ENCODE peak calls at places on chromosomes 4 and X, in nine cellular contexts. W, F, C, K, G, N, S, V and E are unnamed samples. For H3K9me3, the result is how much of the 10 kb centered on the place peaks cover.

GRCh38 chr4:80614319-80614718 is 278.8 kb downstream of the CFAP299 start:
- DNase-seq in G (peak), C (no peak), S (no peak), W (no peak), V (no peak), K (no peak), F (no peak), N (no peak), E (no peak)

GRCh38 chr4:185587444-185588161 is 52.3 kb upstream of the PDLIM3 start:
- DNase-seq in C (peak), N (peak), V (no peak), G (peak), K (no peak), F (peak), W (peak), S (no peak), E (peak)

GRCh38 chrX:47198687-47199080 is 5.1 kb downstream of the UBA1 start:
- DNase-seq in C (no peak), K (no peak), W (no peak), N (no peak), V (no peak), G (no peak), S (no peak), F (peak), E (no peak)

GRCh38 chr4:107736924-107737448 is 17.0 kb upstream of the PAPSS1 start:
- DNase-seq in V (no peak), F (no peak), K (no peak), W (no peak), G (peak), N (peak), C (peak), S (no peak), E (peak)

GRCh38 chr4:34953145-34953799 is 1291.0 kb downstream of the ARAP2 start:
- DNase-seq in G (peak), K (no peak), S (no peak), N (no peak), V (no peak), F (no peak), C (no peak), W (no peak), E (no peak)

GRCh38 chr4:40269133-40269532 is 66.0 kb upstream of the CHRNA9 start:
- DNase-seq in S (no peak), G (no peak), V (no peak), N (no peak), C (no peak), F (no peak), K (no peak), W (no peak), E (no peak)

GRCh38 chr4:104063341-104063740 is 343.6 kb upstream of the TACR3 start:
- DNase-seq in F (no peak), S (no peak), C (no peak), N (no peak), W (no peak), V (no peak), G (no peak), K (no peak), E (no peak)

GRCh38 chr4:53916431-53916889 is 147.9 kb downstream of the CHIC2 start:
- DNase-seq in S (no peak), V (no peak), K (peak), N (no peak), W (no peak), C (no peak), G (no peak), F (no peak), E (no peak)

GRCh38 chr4:14967982-14968381 is 34.3 kb upstream of the CPEB2 start:
- DNase-seq in W (no peak), F (no peak), N (no peak), V (no peak), C (no peak), S (no peak), G (no peak), K (no peak), E (peak)

GRCh38 chrX:136906921-136907510 is 26.5 kb upstream of the RBMX start:
- DNase-seq in F (no peak), S (no peak), K (no peak), G (no peak), W (peak), N (no peak), V (no peak), C (no peak), E (no peak)

GRCh38 chr4:78480286-78480685 is 71.3 kb upstream of the ANXA3 start:
- DNase-seq in W (no peak), C (no peak), S (no peak), G (no peak), N (no peak), V (no peak), K (no peak), F (no peak), E (no peak)

GRCh38 chrX:24629701-24630100 is 17.4 kb downstream of the PCYT1B start:
- DNase-seq in F (no peak), S (no peak), C (no peak), G (no peak), K (no peak), N (no peak), V (no peak), W (no peak), E (no peak)

GRCh38 chrX:69314436-69315348 is 149.4 kb upstream of the PJA1 start:
- DNase-seq in S (no peak), F (no peak), C (no peak), G (no peak), W (peak), V (no peak), K (no peak), N (no peak), E (no peak)

GRCh38 chrX:143580266-143580665 is 55.6 kb downstream of the SLITRK4 start:
- DNase-seq in C (no peak), W (no peak), V (no peak), G (no peak), K (no peak), F (no peak), N (no peak), S (no peak), E (no peak)

GRCh38 chr4:85210353-85210752 is 243.9 kb upstream of the WDFY3 start:
- DNase-seq in N (no peak), K (no peak), G (no peak), F (no peak), C (no peak), V (no peak), S (no peak), W (no peak), E (no peak)

GRCh38 chrX:154827624-154828408 is 6.6 kb downstream of the SMIM9 start:
- DNase-seq in W (no peak), F (no peak), V (no peak), S (no peak), N (no peak), C (no peak), G (no peak), K (no peak), E (no peak)
- H3K9me3 ChIP-seq in W (under half), F (under half), V (under half), S (under half), N (under half), C (under half), G (under half), K (under half), E (under half)

GRCh38 chr4:113170115-113170817 is 120.8 kb downstream of the ANK2 start:
- DNase-seq in S (no peak), W (no peak), F (no peak), N (no peak), G (no peak), K (no peak), V (no peak), C (no peak), E (no peak)

GRCh38 chr4:113173865-113174264 is 124.4 kb downstream of the ANK2 start:
- DNase-seq in F (no peak), K (no peak), C (no peak), N (no peak), V (no peak), W (no peak), G (no peak), S (no peak), E (no peak)

GRCh38 chr4:113173132-113173531 is 123.7 kb downstream of the ANK2 start:
- DNase-seq in G (no peak), C (no peak), F (no peak), V (no peak), K (no peak), N (no peak), W (no peak), S (no peak), E (no peak)

GRCh38 chr4:113170818-113171468 is 121.5 kb downstream of the ANK2 start:
- DNase-seq in W (no peak), G (no peak), S (no peak), K (no peak), N (no peak), C (no peak), F (no peak), V (no peak), E (no peak)

DNA sequence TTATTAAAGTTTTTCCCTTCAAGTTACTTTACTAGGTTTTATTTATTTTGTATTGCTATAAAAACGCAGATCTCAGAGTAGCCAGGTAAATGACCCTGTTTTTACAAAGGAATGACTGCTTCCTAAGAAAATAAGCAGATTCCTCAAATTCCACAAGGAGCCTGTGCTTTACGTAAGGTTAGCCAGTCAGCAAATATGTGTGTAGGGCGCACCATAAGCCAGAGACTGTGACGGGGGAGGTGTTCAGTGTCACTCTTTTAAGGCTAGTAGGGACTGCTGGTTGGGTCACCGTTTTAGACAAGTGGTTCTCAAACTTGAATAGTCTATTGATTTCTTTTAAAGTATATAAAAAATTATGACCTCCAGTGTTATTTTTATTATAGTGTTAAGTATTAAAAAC is 119.9 kb downstream of the ANK2 start:
- DNase-seq in K (peak), W (no peak), S (no peak), N (no peak), F (no peak), G (peak), C (no peak), V (no peak), E (no peak)
- H3K27ac ChIP-seq in K (no peak), W (no peak), S (no peak), N (no peak), F (no peak), G (no peak), C (no peak), V (no peak), E (no peak)

GRCh38 chrX:22272613-22273012 is at the start of gene CBLL2:
- DNase-seq in K (no peak), S (no peak), C (no peak), F (no peak), W (no peak), N (no peak), G (no peak), V (no peak), E (no peak)

GRCh38 chrX:22273714-22274317 is 1.1 kb downstream of the CBLL2 start:
- DNase-seq in V (no peak), S (no peak), W (no peak), N (no peak), F (no peak), G (no peak), C (no peak), K (no peak), E (no peak)

GRCh38 chrX:22278375-22278774 is 5.7 kb downstream of the CBLL2 start:
- DNase-seq in N (no peak), V (no peak), W (no peak), S (no peak), K (no peak), C (no peak), G (no peak), F (no peak), E (no peak)

GRCh38 chrX:22276781-22277180 is 4.1 kb downstream of the CBLL2 start:
- DNase-seq in S (no peak), G (no peak), F (no peak), W (no peak), N (no peak), K (peak), V (no peak), C (no peak), E (peak)
- TF ChIP-seq CTCF in S (no peak), G (no peak), F (no peak), W (no peak), N (no peak), K (no peak), V (no peak), C (no peak), E (no peak)

GRCh38 chr4:404006-404405 is 66.4 kb downstream of the ZNF141 start:
- DNase-seq in N (no peak), W (no peak), K (no peak), F (no peak), G (no peak), V (no peak), C (no peak), S (no peak), E (no peak)
- H3K9me3 ChIP-seq in N (under half), W (under half), K (under half), F (under half), G (under half), V (under half), C (half or more), S (half or more), E (under half)

DNA sequence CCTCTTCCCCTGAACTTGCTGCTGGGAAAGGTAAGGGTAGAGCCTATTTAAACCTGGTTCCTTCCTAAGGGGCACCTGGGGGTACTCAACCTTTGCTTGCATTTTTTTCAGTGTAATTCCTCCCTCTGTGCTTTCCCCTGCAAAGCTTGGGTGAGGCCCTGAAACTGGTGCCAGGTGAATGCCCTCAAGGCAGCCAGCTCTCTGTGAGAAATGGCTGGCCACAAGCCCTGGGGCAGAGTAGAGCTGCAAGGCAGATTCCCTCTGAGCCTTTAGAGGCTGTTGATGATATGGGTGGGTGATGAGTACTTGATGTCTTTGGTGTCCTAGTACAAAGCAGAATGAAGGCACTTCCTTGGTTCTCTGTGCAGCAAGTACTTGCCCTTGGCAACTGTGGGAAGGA is 125.4 kb upstream of the DGKK start:
- DNase-seq in N (no peak), V (no peak), W (no peak), S (no peak), K (no peak), G (no peak), C (no peak), F (no peak), E (no peak)
- H3K27ac ChIP-seq in N (no peak), V (no peak), W (no peak), S (no peak), K (no peak), G (peak), C (no peak), F (no peak), E (no peak)

GRCh38 chrX:15915959-15916703 is 61.5 kb upstream of the AP1S2 start:
- DNase-seq in N (no peak), V (no peak), C (no peak), K (peak), S (no peak), W (no peak), F (no peak), G (no peak), E (no peak)
- TF ChIP-seq CTCF in N (no peak), V (no peak), C (no peak), K (no peak), S (no peak), W (no peak), F (no peak), G (no peak), E (no peak)

DNA sequence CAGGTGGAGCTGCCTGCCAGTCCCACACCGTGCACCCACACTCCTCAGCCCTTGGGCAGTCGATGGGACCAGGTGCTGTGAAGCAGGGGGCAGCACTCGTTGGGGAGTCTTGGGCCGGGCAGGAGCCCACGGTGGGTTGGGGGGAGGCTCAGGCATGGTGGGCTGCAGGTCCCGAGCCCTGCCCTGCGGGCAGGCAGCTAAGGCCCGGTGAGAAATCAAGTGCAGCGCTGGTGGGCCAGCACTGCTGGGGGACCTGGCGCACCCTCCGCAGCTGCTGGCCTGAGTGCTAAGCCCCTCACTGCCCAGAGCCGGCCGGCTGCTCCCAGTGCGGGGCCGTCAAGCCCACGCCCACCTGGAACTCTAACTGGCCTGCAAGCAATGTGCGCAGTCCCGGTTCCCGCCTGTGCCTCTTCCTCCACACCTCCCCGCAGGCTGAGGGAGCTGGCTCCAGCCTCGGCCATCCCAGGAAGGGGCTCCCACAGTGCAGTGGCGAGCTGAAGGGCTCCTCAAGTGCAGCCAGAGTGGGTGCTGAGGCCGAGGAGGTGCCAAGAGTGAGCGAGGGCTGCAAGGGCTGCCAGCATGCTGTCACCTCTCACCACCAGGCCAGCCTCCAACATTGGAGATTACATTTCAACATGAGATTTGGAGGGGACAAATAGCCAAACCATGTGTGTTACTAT is 197.2 kb downstream of the NPNT start:
- DNase-seq in F (no peak), C (no peak), V (no peak), K (no peak), S (no peak), W (no peak), G (no peak), N (no peak), E (no peak)
- H3K9me3 ChIP-seq in F (under half), C (under half), V (under half), K (under half), S (under half), W (under half), G (under half), N (under half), E (under half)